ENCODE peak calls at places on chromosomes 6 and 20, in four cellular contexts. V, B, Z and I are unnamed samples.
A peak's percentile ranks its signal among the peaks of the same experiment; 100 is the strongest.

GRCh38 chr20:14360386-14360785 is 23.0 kb upstream of the FLRT3 start:
- DNase-seq in V (no peak), B (no peak), Z (no peak), I (no peak)

GRCh38 chr6:90421656-90422055 is 125.0 kb upstream of the BACH2 start:
- DNase-seq in V (no peak), Z (no peak), B (no peak), I (no peak)

GRCh38 chr6:436308-437041 is 44.9 kb downstream of the IRF4 start:
- DNase-seq in V (no peak), Z (no peak), B (no peak), I (no peak)

GRCh38 chr20:39775110-39775509 is 813.0 kb downstream of the DHX35 start:
- DNase-seq in Z (no peak), V (no peak), B (no peak), I (no peak)

GRCh38 chr20:55333798-55334197 is 671.5 kb downstream of the CBLN4 start:
- DNase-seq in Z (no peak), B (no peak), V (no peak), I (no peak)

GRCh38 chr6:3119040-3119723 is 671 bp downstream of the BPHL start:
- DNase-seq in Z (no peak), B (peak; percentile 84), V (no peak), I (peak; percentile 16)

GRCh38 chr20:64057628-64058498 is 5.1 kb upstream of the TCEA2 start:
- DNase-seq in Z (peak; percentile 89), V (no peak), B (peak; percentile 83), I (peak; percentile 69)

GRCh38 chr6:25576920-25577319 is 75.1 kb upstream of the SCGN start:
- DNase-seq in Z (no peak), B (no peak), V (no peak), I (no peak)

GRCh38 chr6:83270971-83271714 is 78.0 kb downstream of the RWDD2A start:
- DNase-seq in B (no peak), Z (no peak), V (no peak), I (no peak)

GRCh38 chr6:13012271-13012670 is 295.7 kb downstream of the PHACTR1 start:
- DNase-seq in Z (no peak), B (no peak), V (no peak), I (no peak)

GRCh38 chr6:27149140-27149539 is 98.4 kb upstream of the PRSS16 start:
- DNase-seq in V (no peak), Z (no peak), B (no peak), I (no peak)

GRCh38 chr6:25360611-25361010 is 81.4 kb downstream of the CARMIL1 start:
- DNase-seq in B (no peak), V (no peak), Z (no peak), I (no peak)

GRCh38 chr20:48155231-48155630 is 369.9 kb upstream of the SULF2 start:
- DNase-seq in B (no peak), V (no peak), Z (no peak), I (no peak)

GRCh38 chr20:61696181-61696735 is 369.4 kb downstream of the TAF4 start:
- DNase-seq in B (no peak), Z (no peak), V (no peak), I (no peak)
- TF ChIP-seq RNF2 in B (no peak), Z (no peak), V (no peak), I (no peak)

DNA sequence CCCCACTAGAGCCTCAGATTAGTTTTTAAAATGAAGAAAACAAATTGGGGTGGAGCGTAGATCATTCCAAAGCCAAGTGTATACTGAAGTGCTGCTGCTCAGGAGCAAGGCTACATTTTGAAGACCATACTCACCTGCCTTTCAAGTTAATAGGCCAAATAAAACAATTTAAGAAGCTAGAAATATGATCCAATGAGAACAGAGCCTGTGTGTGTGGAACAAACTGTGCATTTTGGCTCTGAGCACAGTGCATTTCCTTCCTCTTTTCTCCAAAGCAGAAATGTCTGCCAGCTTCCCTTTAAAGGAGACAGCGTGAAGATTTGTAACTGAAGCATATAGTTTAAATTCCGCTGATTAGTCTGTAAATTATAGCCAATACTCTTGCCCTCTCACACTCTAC is 3.2 kb upstream of the IFNGR1 start:
- DNase-seq in B (no peak), V (no peak), Z (no peak), I (no peak)
- TF ChIP-seq KDM1A in B (no peak), V (no peak), Z (no peak), I (no peak)

DNA sequence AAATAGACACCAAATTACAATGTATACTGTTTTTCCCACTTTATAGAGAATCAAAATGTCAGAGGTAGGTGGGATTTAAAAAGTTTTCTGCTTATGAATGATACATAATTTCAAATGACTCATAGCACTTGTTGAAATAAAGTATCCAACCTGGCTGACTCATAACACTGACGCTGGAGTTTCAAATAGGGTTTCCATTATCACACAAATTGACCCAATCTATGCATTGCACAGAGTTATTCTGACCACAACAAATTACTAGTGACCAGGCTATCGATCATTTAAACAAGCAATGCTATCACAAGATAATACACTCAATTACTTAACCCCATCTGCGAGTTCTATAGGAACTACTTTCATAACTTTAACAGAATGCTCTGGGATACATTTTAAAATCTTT is 31.9 kb upstream of the PRELID3B start:
- DNase-seq in V (no peak), Z (no peak), B (no peak), I (no peak)
- TF ChIP-seq MAX in V (no peak), Z (no peak), B (no peak), I (no peak)

DNA sequence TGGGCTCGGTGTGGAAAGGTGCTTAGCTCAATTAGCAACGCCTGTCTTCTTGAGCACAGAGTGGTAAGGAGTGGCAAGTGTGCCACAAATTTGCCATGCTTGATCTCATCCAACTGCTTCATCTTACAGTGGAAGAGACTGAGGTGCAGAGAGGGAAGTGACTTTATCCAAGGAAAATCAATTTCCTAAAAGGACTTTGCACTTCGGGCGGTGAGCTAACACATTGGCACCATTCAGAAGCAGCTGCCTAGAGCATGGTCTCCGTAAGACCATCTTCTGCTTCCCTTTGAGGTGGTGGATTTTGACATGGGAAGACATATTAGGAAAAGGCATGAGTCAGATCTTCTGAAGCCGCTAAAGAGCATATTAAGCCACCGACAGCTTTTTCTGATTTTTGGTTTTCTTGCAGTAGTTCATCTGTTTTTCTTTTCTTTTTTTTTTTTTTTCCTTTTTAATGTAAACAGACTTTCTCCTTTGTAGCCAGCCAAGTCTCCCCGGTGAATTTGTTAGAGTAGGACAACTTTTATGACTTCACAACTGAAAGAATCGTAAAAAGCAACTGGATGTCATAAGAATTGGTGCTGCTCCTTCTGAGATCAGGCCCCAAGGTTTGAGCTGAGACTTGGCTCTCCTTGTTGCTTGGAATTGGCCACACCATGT is 273.2 kb downstream of the CDC5L start:
- DNase-seq in V (no peak), B (no peak), Z (no peak), I (no peak)
- TF ChIP-seq RNF2 in V (no peak), B (no peak), Z (no peak), I (no peak)